ENCODE peak calls at places on chromosomes 1 and 21, in four cellular contexts. One of them, this sample, is unnamed. For H3K4me1, the result is how much of the 10 kb centered on the place peaks cover.

GRCh38 chr1:37478451-37478871 is 4.1 kb downstream of the ZC3H12A start:
- DNase-seq in H1: no peak
- DNase-seq in K562: peak
- DNase-seq in transverse colon: peak
- DNase-seq in this sample: no peak

GRCh38 chr1:38735651-38736161 is 123.9 kb downstream of the RRAGC start:
- DNase-seq in H1: no peak
- DNase-seq in transverse colon: no peak
- DNase-seq in K562: no peak
- DNase-seq in this sample: no peak

GRCh38 chr1:112618114-112618720 is 724 bp downstream of the ST7L start:
- DNase-seq in H1: no peak
- DNase-seq in transverse colon: no peak
- DNase-seq in K562: peak
- DNase-seq in this sample: no peak

GRCh38 chr1:55039342-55040082 is at the start of gene PCSK9:
- DNase-seq in K562: peak
- DNase-seq in transverse colon: no peak
- DNase-seq in H1: no peak
- DNase-seq in this sample: no peak

GRCh38 chr1:9126511-9126910 is 2.4 kb downstream of the GPR157 start:
- DNase-seq in transverse colon: no peak
- DNase-seq in K562: no peak
- DNase-seq in H1: no peak
- DNase-seq in this sample: no peak

GRCh38 chr1:62306065-62306464 is 13.2 kb downstream of the KANK4 start:
- DNase-seq in K562: no peak
- DNase-seq in transverse colon: no peak
- DNase-seq in H1: no peak
- DNase-seq in this sample: no peak

GRCh38 chr1:147389532-147390184 is 147.2 kb downstream of the CHD1L start:
- DNase-seq in K562: peak
- DNase-seq in transverse colon: no peak
- DNase-seq in H1: peak
- DNase-seq in this sample: no peak

GRCh38 chr1:109691762-109692161 is 4.1 kb downstream of the GSTM1 start:
- DNase-seq in transverse colon: no peak
- DNase-seq in H1: no peak
- DNase-seq in K562: no peak
- DNase-seq in this sample: no peak

GRCh38 chr1:226186124-226187018 is at the start of gene ACBD3:
- DNase-seq in transverse colon: peak
- DNase-seq in H1: peak
- DNase-seq in K562: peak
- DNase-seq in this sample: peak

GRCh38 chr21:30072496-30072895 is 94.1 kb downstream of the CLDN17 start:
- DNase-seq in K562: no peak
- DNase-seq in transverse colon: peak
- DNase-seq in H1: peak
- DNase-seq in this sample: peak

GRCh38 chr1:3772027-3772714 is 378 bp upstream of the SMIM1 start:
- DNase-seq in transverse colon: peak
- DNase-seq in H1: peak
- DNase-seq in K562: peak
- DNase-seq in this sample: peak

GRCh38 chr21:33032434-33033047 is 6.8 kb downstream of the OLIG2 start:
- DNase-seq in K562: no peak
- DNase-seq in transverse colon: no peak
- DNase-seq in H1: no peak
- DNase-seq in this sample: no peak

GRCh38 chr1:214438059-214438458 is 113.3 kb downstream of the PTPN14 start:
- DNase-seq in H1: no peak
- DNase-seq in K562: peak
- DNase-seq in transverse colon: no peak
- DNase-seq in this sample: no peak

GRCh38 chr1:203359010-203359571 is 8.2 kb upstream of the FMOD start:
- DNase-seq in H1: no peak
- DNase-seq in K562: no peak
- DNase-seq in transverse colon: peak
- DNase-seq in this sample: no peak

GRCh38 chr1:65254320-65255087 is 54.8 kb upstream of the DNAJC6 start:
- DNase-seq in transverse colon: peak
- DNase-seq in H1: no peak
- DNase-seq in K562: peak
- DNase-seq in this sample: peak

GRCh38 chr21:28832715-28833061 is 160.0 kb downstream of the LTN1 start:
- DNase-seq in transverse colon: no peak
- DNase-seq in K562: no peak
- DNase-seq in H1: no peak
- DNase-seq in this sample: no peak
- H3K4me1 ChIP-seq in transverse colon: under half
- H3K4me1 ChIP-seq in K562: under half
- H3K4me1 ChIP-seq in H1: under half
- H3K4me1 ChIP-seq in this sample: under half

GRCh38 chr1:211352985-211353515 is 26.4 kb downstream of the TRAF5 start:
- DNase-seq in K562: peak
- DNase-seq in H1: no peak
- DNase-seq in transverse colon: peak
- DNase-seq in this sample: peak
- TF ChIP-seq CTCF in K562: peak
- TF ChIP-seq CTCF in H1: peak
- TF ChIP-seq CTCF in transverse colon: peak
- TF ChIP-seq CTCF in this sample: peak

GRCh38 chr1:186999506-186999905 is 170.8 kb downstream of the PLA2G4A start:
- DNase-seq in K562: no peak
- DNase-seq in transverse colon: no peak
- DNase-seq in H1: no peak
- DNase-seq in this sample: no peak

GRCh38 chr1:187006896-187007295 is 178.1 kb downstream of the PLA2G4A start:
- DNase-seq in K562: no peak
- DNase-seq in H1: no peak
- DNase-seq in transverse colon: no peak
- DNase-seq in this sample: no peak

GRCh38 chr1:187003353-187003752 is 174.6 kb downstream of the PLA2G4A start:
- DNase-seq in transverse colon: no peak
- DNase-seq in H1: no peak
- DNase-seq in K562: no peak
- DNase-seq in this sample: no peak

GRCh38 chr1:186997877-186998276 is 169.1 kb downstream of the PLA2G4A start:
- DNase-seq in transverse colon: no peak
- DNase-seq in K562: no peak
- DNase-seq in H1: no peak
- DNase-seq in this sample: no peak

DNA sequence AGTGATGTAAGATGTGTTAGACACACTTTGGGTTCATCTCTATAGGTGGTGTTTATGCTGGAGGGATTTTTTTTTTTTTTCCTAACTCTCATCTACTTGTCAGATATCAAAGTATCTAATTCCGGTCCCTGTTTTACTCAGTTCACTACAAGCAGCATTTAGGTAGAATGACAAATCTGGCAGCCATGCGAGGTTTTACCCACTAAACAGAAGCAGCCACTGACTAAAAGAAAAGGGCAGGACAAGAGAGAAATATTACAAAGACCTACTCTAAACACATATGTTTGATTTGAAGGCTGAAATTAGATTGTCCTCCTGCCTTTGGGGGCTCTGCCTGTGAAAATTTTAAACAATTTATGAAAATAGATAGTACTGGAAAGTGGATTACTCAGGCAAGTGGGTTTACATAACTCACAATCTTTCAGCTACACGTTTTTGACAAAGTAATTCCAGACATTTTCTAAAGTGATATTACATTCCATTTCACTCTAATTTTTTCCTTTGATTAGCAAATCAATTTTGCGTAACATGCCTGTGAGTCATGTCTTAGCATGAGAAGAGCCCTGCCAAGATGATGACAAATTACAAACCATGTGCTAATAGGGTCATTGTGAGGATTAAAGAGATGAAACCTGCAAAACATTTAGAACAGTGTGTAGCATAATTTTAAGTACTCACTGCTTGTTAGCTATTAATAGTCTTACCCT is 172.6 kb downstream of the PLA2G4A start:
- DNase-seq in transverse colon: no peak
- DNase-seq in H1: no peak
- DNase-seq in K562: no peak
- DNase-seq in this sample: no peak
- TF ChIP-seq POLR2AphosphoS5 in transverse colon: no peak
- TF ChIP-seq POLR2AphosphoS5 in H1: no peak
- TF ChIP-seq POLR2AphosphoS5 in K562: no peak
- TF ChIP-seq POLR2AphosphoS5 in this sample: no peak

GRCh38 chr1:167679714-167680113 is 42.1 kb upstream of the MPZL1 start:
- DNase-seq in K562: no peak
- DNase-seq in H1: no peak
- DNase-seq in transverse colon: no peak
- DNase-seq in this sample: no peak
- H3K4me1 ChIP-seq in K562: under half
- H3K4me1 ChIP-seq in H1: under half
- H3K4me1 ChIP-seq in transverse colon: under half
- H3K4me1 ChIP-seq in this sample: under half

This sample was measured in prostate gland.